ENCODE peak calls at places on chromosomes 6 and 20, in eight cellular contexts. K is stomach; J is trophoblast cell; Z is CD8-positive, alpha-beta memory T cell; M is AG04450; B is pancreas; L is psoas muscle; S is left lung. F is an unnamed sample.

GRCh38 chr20:31568773-31569162 is 36.3 kb upstream of the ID1 start:
- DNase-seq in J (no peak), L (no peak), K (no peak), S (no peak), B (no peak), Z (no peak), M (no peak), F (no peak)

GRCh38 chr6:169234634-169235033 is 19.0 kb downstream of the THBS2 start:
- DNase-seq in J (no peak), S (no peak), Z (no peak), L (no peak), K (peak; percentile 7), M (no peak), B (no peak), F (no peak)

GRCh38 chr6:65638047-65638831 is 68.8 kb downstream of the EYS start:
- DNase-seq in L (no peak), Z (no peak), M (no peak), K (no peak), J (peak; percentile 30), S (no peak), B (no peak), F (peak; percentile 61)

GRCh38 chr20:37574199-37574890 is 46.7 kb upstream of the BLCAP start:
- DNase-seq in J (no peak), M (no peak), L (no peak), K (peak; percentile 13), S (no peak), Z (no peak), B (no peak), F (no peak)

GRCh38 chr20:16107172-16107870 is 465.9 kb downstream of the KIF16B start:
- DNase-seq in K (no peak), S (no peak), Z (no peak), M (no peak), B (no peak), J (no peak), L (no peak), F (peak; percentile 32)

GRCh38 chr20:49186535-49187329 is 1.4 kb downstream of the STAU1 start:
- DNase-seq in M (no peak), Z (peak; percentile 68), B (peak; percentile 51), L (peak; percentile 61), J (peak; percentile 54), K (peak; percentile 65), S (peak; percentile 74), F (peak; percentile 78)

GRCh38 chr6:2940010-2940850 is 31.1 kb downstream of the SERPINB6 start:
- DNase-seq in L (no peak), Z (peak; percentile 80), M (no peak), J (no peak), S (no peak), K (peak; percentile 25), B (no peak), F (peak; percentile 80)

GRCh38 chr20:25493748-25494505 is 86.5 kb downstream of the GINS1 start:
- DNase-seq in S (no peak), J (no peak), Z (no peak), K (no peak), B (no peak), M (no peak), L (no peak), F (no peak)

GRCh38 chr20:2814587-2815051 is at the start of gene C20orf141:
- DNase-seq in Z (no peak), J (peak; percentile 98), M (peak; percentile 93), L (peak; percentile 58), B (no peak), S (no peak), K (no peak), F (no peak)

GRCh38 chr6:6694368-6694780 is 105.9 kb downstream of the LY86 start:
- DNase-seq in J (no peak), L (no peak), M (no peak), Z (no peak), S (peak; percentile 61), B (no peak), K (no peak), F (no peak)

GRCh38 chr6:11500008-11500407 is 37.5 kb upstream of the TMEM170B start:
- DNase-seq in S (no peak), L (no peak), K (no peak), J (peak; percentile 67), Z (no peak), B (no peak), M (no peak), F (no peak)

GRCh38 chr20:10228330-10228729 is 9.7 kb downstream of the SNAP25 start:
- DNase-seq in Z (no peak), B (no peak), L (no peak), J (peak; percentile 26), K (peak; percentile 32), S (no peak), M (no peak), F (no peak)

GRCh38 chr20:63625771-63626423 is 1.0 kb downstream of the GMEB2 start:
- DNase-seq in K (no peak), S (peak; percentile 38), B (peak; percentile 63), M (no peak), L (no peak), Z (no peak), J (peak; percentile 71), F (no peak)

GRCh38 chr6:115838763-115839401 is 221.8 kb downstream of the FRK start:
- DNase-seq in S (no peak), L (no peak), K (peak; percentile 29), B (peak; percentile 22), Z (no peak), M (no peak), J (no peak), F (peak; percentile 48)

GRCh38 chr6:44049163-44049988 is 77.9 kb downstream of the MRPL14 start:
- DNase-seq in K (peak; percentile 49), S (peak; percentile 27), B (no peak), L (no peak), M (no peak), J (no peak), Z (no peak), F (no peak)

GRCh38 chr6:79543886-79544285 is 6.7 kb upstream of the LCA5 start:
- DNase-seq in B (no peak), M (no peak), S (no peak), J (no peak), K (no peak), L (no peak), Z (no peak), F (no peak)

GRCh38 chr6:27829453-27830211 is 82.6 kb downstream of the OR2B2 start:
- DNase-seq in S (no peak), J (no peak), B (no peak), M (no peak), K (no peak), Z (no peak), L (no peak), F (no peak)

GRCh38 chr6:3406362-3406809 is 50.5 kb downstream of the SLC22A23 start:
- DNase-seq in B (no peak), L (no peak), K (no peak), J (no peak), S (no peak), M (no peak), Z (no peak), F (no peak)

GRCh38 chr6:129490551-129491245 is 219.3 kb downstream of the ARHGAP18 start:
- DNase-seq in L (no peak), S (no peak), M (peak; percentile 88), J (peak; percentile 71), K (no peak), Z (peak; percentile 72), B (no peak), F (no peak)

GRCh38 chr20:54474866-54475265 is 527 bp upstream of the DOK5 start:
- DNase-seq in Z (no peak), S (no peak), M (no peak), L (no peak), J (no peak), K (no peak), B (no peak), F (no peak)
- H3K4me3 ChIP-seq in Z (no peak overlapping the region), S (no peak overlapping the region), M (peak overlapping the region; percentile 64), L (peak overlapping the region; percentile 79), J (peak overlapping the region; percentile 84), K (peak overlapping the region; percentile 48), B (peak overlapping the region; percentile 43), F (peak overlapping the region; percentile 43)

GRCh38 chr20:18657575-18657974 is 69.7 kb downstream of the DTD1 start:
- DNase-seq in S (no peak), L (no peak), K (no peak), M (peak; percentile 46), B (no peak), Z (no peak), J (no peak), F (no peak)
- H3K27ac ChIP-seq in S (no peak overlapping the region), L (no peak overlapping the region), K (no peak overlapping the region), M (peak overlapping the region; percentile 47), B (no peak overlapping the region), Z (no peak overlapping the region), J (no peak overlapping the region), F (no peak overlapping the region)

GRCh38 chr20:57398901-57399535 is 7.8 kb downstream of the RBM38 start:
- DNase-seq in S (no peak), K (no peak), J (no peak), Z (no peak), L (peak; percentile 10), B (peak; percentile 14), M (no peak), F (no peak)
- H3K4me3 ChIP-seq in S (no peak overlapping the region), K (peak overlapping the region; percentile 9), J (no peak overlapping the region), Z (peak overlapping the region; percentile 50), L (peak overlapping the region; percentile 77), B (no peak overlapping the region), M (no peak overlapping the region), F (no peak overlapping the region)

GRCh38 chr20:52001999-52002666 is 189.4 kb downstream of the ZFP64 start:
- DNase-seq in M (no peak), J (no peak), S (no peak), B (no peak), K (no peak), Z (no peak), L (no peak), F (no peak)
- H3K27ac ChIP-seq in M (no peak overlapping the region), J (no peak overlapping the region), S (no peak overlapping the region), B (no peak overlapping the region), K (no peak overlapping the region), Z (no peak overlapping the region), L (no peak overlapping the region), F (no peak overlapping the region)

DNA sequence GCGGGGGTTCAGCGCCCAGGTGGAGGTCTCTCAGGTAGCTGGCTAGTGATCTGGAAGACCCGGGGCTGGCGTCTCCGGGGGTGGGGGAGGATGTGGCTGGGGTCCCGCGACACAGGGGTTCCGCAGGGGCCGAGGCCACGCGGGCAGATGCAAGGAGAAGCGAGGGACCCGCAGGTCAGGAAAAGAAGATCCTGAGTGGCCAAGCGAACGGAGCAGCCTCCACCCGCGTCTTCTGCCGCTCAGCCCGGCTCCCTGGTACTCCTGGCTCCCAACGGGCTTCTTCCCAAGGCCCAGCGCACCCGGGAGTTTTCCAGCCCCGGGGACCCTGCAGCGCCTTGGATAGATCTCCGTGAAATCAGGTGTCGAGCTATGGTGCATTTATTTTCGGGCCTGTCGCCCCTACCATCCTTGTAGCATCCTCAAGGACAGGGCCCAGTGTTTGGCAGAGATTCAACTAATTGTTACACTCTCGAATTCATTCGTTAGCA is 674 bp upstream of the CHD6 start:
- DNase-seq in M (no peak), S (no peak), L (no peak), K (peak; percentile 40), Z (no peak), B (no peak), J (no peak), F (no peak)
- H3K4me3 ChIP-seq in M (peak overlapping the region; percentile 63), S (peak overlapping the region; percentile 55), L (peak overlapping the region; percentile 79), K (peak overlapping the region; percentile 87), Z (peak overlapping the region; percentile 53), B (peak overlapping the region; percentile 69), J (peak overlapping the region; percentile 87), F (peak overlapping the region; percentile 72)